ENCODE peak calls at places on chromosomes 6 and 20, in six cellular contexts. One of them, this sample, is unnamed.

GRCh38 chr6:149306967-149307366 is 10.5 kb upstream of the TAB2 start:
- DNase-seq in IMR-90: peak; percentile 32
- DNase-seq in neuronal stem cell: no peak
- DNase-seq in H9: no peak
- DNase-seq in H1: no peak
- DNase-seq in mesendoderm: no peak
- DNase-seq in this sample: peak; percentile 64

GRCh38 chr6:9502991-9503761 is 911.7 kb downstream of the TFAP2A start:
- DNase-seq in IMR-90: peak; percentile 82
- DNase-seq in neuronal stem cell: peak; percentile 17
- DNase-seq in H9: no peak
- DNase-seq in H1: no peak
- DNase-seq in mesendoderm: peak; percentile 58
- DNase-seq in this sample: peak; percentile 70

GRCh38 chr6:33683051-33683571 is 28.4 kb downstream of the UQCC2 start:
- DNase-seq in IMR-90: no peak
- DNase-seq in neuronal stem cell: no peak
- DNase-seq in H9: no peak
- DNase-seq in H1: no peak
- DNase-seq in mesendoderm: no peak
- DNase-seq in this sample: no peak

GRCh38 chr6:144365176-144365710 is 80.1 kb downstream of the UTRN start:
- DNase-seq in IMR-90: peak; percentile 30
- DNase-seq in neuronal stem cell: no peak
- DNase-seq in H9: no peak
- DNase-seq in H1: no peak
- DNase-seq in mesendoderm: no peak
- DNase-seq in this sample: peak; percentile 53

GRCh38 chr6:113654396-113654795 is 202.7 kb upstream of the MARCKS start:
- DNase-seq in IMR-90: peak; percentile 30
- DNase-seq in neuronal stem cell: no peak
- DNase-seq in H9: no peak
- DNase-seq in H1: no peak
- DNase-seq in mesendoderm: no peak
- DNase-seq in this sample: peak; percentile 39

GRCh38 chr6:29637247-29637646 is 4.3 kb upstream of the GABBR1 start:
- DNase-seq in IMR-90: no peak
- DNase-seq in neuronal stem cell: no peak
- DNase-seq in H9: no peak
- DNase-seq in H1: no peak
- DNase-seq in mesendoderm: no peak
- DNase-seq in this sample: no peak

GRCh38 chr6:68636710-68637470 is 1.8 kb downstream of the ADGRB3 start:
- DNase-seq in IMR-90: no peak
- DNase-seq in neuronal stem cell: no peak
- DNase-seq in H9: no peak
- DNase-seq in H1: no peak
- DNase-seq in mesendoderm: no peak
- DNase-seq in this sample: no peak

GRCh38 chr6:89596056-89596455 is 42.5 kb downstream of the LYRM2 start:
- DNase-seq in IMR-90: no peak
- DNase-seq in neuronal stem cell: no peak
- DNase-seq in H9: no peak
- DNase-seq in H1: no peak
- DNase-seq in mesendoderm: no peak
- DNase-seq in this sample: no peak

GRCh38 chr20:38123021-38123587 is 42.0 kb downstream of the TGM2 start:
- DNase-seq in IMR-90: peak; percentile 78
- DNase-seq in neuronal stem cell: no peak
- DNase-seq in H9: no peak
- DNase-seq in H1: peak; percentile 43
- DNase-seq in mesendoderm: peak; percentile 56
- DNase-seq in this sample: peak; percentile 90

GRCh38 chr6:117008618-117009017 is 131.6 kb downstream of the RFX6 start:
- DNase-seq in IMR-90: no peak
- DNase-seq in neuronal stem cell: no peak
- DNase-seq in H9: no peak
- DNase-seq in H1: no peak
- DNase-seq in mesendoderm: no peak
- DNase-seq in this sample: no peak

GRCh38 chr6:45478235-45478634 is 100.5 kb upstream of the SUPT3H start:
- DNase-seq in IMR-90: peak; percentile 79
- DNase-seq in neuronal stem cell: no peak
- DNase-seq in H9: no peak
- DNase-seq in H1: no peak
- DNase-seq in mesendoderm: no peak
- DNase-seq in this sample: peak; percentile 65

GRCh38 chr6:107811591-107812218 is 12.4 kb downstream of the SCML4 start:
- DNase-seq in IMR-90: peak; percentile 21
- DNase-seq in neuronal stem cell: no peak
- DNase-seq in H9: no peak
- DNase-seq in H1: no peak
- DNase-seq in mesendoderm: no peak
- DNase-seq in this sample: peak; percentile 74

GRCh38 chr6:53647437-53648094 is 18.0 kb downstream of the KLHL31 start:
- DNase-seq in IMR-90: no peak
- DNase-seq in neuronal stem cell: no peak
- DNase-seq in H9: no peak
- DNase-seq in H1: no peak
- DNase-seq in mesendoderm: no peak
- DNase-seq in this sample: no peak

GRCh38 chr6:146358341-146359046 is 185.1 kb upstream of the RAB32 start:
- DNase-seq in IMR-90: no peak
- DNase-seq in neuronal stem cell: no peak
- DNase-seq in H9: no peak
- DNase-seq in H1: no peak
- DNase-seq in mesendoderm: peak; percentile 45
- DNase-seq in this sample: peak; percentile 8

DNA sequence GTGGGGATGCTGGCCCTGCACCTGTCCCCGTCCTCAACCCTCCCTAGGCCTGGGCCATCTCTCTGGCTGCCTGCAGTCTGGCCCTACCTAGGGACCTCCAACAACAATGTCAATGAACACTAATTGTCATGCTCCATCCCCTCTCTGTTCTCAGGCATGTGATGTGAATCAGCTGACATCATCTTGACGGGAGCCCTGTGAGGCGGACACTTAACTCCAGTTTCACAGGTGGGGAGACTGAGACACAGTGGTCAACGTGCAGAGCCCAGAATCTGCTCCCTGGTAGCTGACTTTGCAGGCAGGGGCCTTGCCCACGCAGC is 762 bp upstream of the TCEA2 start:
- DNase-seq in IMR-90: no peak
- DNase-seq in neuronal stem cell: no peak
- DNase-seq in H9: no peak
- DNase-seq in H1: no peak
- DNase-seq in mesendoderm: no peak
- DNase-seq in this sample: no peak
- H2BK15ac ChIP-seq in IMR-90: no peak overlapping the region
- H2BK15ac ChIP-seq in neuronal stem cell: no peak overlapping the region
- H2BK15ac ChIP-seq in H9: no peak overlapping the region
- H2BK15ac ChIP-seq in H1: no peak overlapping the region
- H2BK15ac ChIP-seq in mesendoderm: no peak overlapping the region
- H2BK15ac ChIP-seq in this sample: no peak overlapping the region

DNA sequence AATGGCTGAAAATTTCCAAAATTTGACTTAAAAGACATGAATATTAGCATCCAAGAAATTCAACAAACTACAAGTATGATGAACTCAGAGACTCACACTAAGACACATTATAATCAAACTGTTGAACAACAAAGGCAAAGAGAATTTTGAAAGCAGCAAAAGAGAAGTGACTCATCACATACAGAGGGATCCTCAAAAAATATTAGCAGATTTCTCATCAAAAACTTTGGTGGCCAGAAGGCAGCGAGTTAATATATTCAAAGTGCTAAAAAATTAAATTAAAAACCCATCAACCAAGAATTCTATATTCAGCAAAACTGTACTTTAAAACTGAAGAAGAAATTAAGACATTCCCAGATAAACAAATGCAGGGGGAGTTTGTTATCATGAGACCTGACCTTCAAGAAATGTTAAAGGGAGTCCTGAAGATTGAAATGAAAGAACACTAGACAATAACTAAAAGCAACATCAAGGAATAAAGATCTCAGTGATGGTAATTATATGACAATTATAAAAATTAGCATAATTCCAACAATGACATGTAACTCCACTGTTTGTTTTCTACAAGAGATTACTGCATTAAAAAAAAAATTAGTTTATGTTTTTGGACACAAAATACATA is 150.0 kb downstream of the RNASET2 start:
- DNase-seq in IMR-90: no peak
- DNase-seq in neuronal stem cell: no peak
- DNase-seq in H9: no peak
- DNase-seq in H1: no peak
- DNase-seq in mesendoderm: no peak
- DNase-seq in this sample: no peak
- H2BK15ac ChIP-seq in IMR-90: no peak overlapping the region
- H2BK15ac ChIP-seq in neuronal stem cell: no peak overlapping the region
- H2BK15ac ChIP-seq in H9: no peak overlapping the region
- H2BK15ac ChIP-seq in H1: no peak overlapping the region
- H2BK15ac ChIP-seq in mesendoderm: no peak overlapping the region
- H2BK15ac ChIP-seq in this sample: no peak overlapping the region

GRCh38 chr20:16219182-16219581 is 354.1 kb downstream of the KIF16B start:
- DNase-seq in IMR-90: no peak
- DNase-seq in neuronal stem cell: no peak
- DNase-seq in H9: no peak
- DNase-seq in H1: no peak
- DNase-seq in mesendoderm: no peak
- DNase-seq in this sample: no peak

GRCh38 chr20:16215056-16215455 is 358.2 kb downstream of the KIF16B start:
- DNase-seq in IMR-90: no peak
- DNase-seq in neuronal stem cell: no peak
- DNase-seq in H9: no peak
- DNase-seq in H1: no peak
- DNase-seq in mesendoderm: no peak
- DNase-seq in this sample: no peak

GRCh38 chr20:16222859-16223411 is 350.3 kb downstream of the KIF16B start:
- DNase-seq in IMR-90: no peak
- DNase-seq in neuronal stem cell: no peak
- DNase-seq in H9: no peak
- DNase-seq in H1: no peak
- DNase-seq in mesendoderm: no peak
- DNase-seq in this sample: no peak

GRCh38 chr20:16216227-16217210 is 356.7 kb downstream of the KIF16B start:
- DNase-seq in IMR-90: no peak
- DNase-seq in neuronal stem cell: no peak
- DNase-seq in H9: no peak
- DNase-seq in H1: no peak
- DNase-seq in mesendoderm: no peak
- DNase-seq in this sample: no peak

GRCh38 chr20:16220826-16221225 is 352.4 kb downstream of the KIF16B start:
- DNase-seq in IMR-90: no peak
- DNase-seq in neuronal stem cell: no peak
- DNase-seq in H9: no peak
- DNase-seq in H1: no peak
- DNase-seq in mesendoderm: no peak
- DNase-seq in this sample: no peak
- H2BK15ac ChIP-seq in IMR-90: no peak overlapping the region
- H2BK15ac ChIP-seq in neuronal stem cell: no peak overlapping the region
- H2BK15ac ChIP-seq in H9: no peak overlapping the region
- H2BK15ac ChIP-seq in H1: no peak overlapping the region
- H2BK15ac ChIP-seq in mesendoderm: no peak overlapping the region
- H2BK15ac ChIP-seq in this sample: no peak overlapping the region

DNA sequence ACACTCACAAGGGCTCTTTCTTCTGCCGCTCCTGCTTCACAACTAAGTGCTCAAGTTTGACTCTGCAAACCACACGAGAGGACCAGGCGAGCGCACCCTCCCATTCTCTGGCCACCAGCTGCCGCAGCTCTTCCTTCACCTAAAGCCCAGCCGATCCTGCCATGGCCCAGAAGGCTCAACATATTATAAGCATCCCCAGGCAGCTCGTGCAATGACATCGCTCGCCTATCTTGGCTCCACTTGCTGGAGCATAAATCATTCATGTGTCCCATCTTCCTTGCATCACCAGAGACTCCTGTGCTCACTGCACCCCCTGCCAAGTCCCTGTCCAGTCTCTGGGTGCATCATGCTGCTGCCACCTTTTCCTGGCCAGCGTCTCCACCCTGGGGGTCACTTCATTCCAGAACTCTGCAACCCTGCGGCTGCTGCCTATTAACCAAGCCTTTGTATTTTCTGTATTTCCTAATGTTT is 59.0 kb downstream of the PSMG4 start:
- DNase-seq in IMR-90: peak; percentile 34
- DNase-seq in neuronal stem cell: no peak
- DNase-seq in H9: no peak
- DNase-seq in H1: no peak
- DNase-seq in mesendoderm: no peak
- DNase-seq in this sample: no peak
- H2BK15ac ChIP-seq in IMR-90: no peak overlapping the region
- H2BK15ac ChIP-seq in neuronal stem cell: no peak overlapping the region
- H2BK15ac ChIP-seq in H9: no peak overlapping the region
- H2BK15ac ChIP-seq in H1: no peak overlapping the region
- H2BK15ac ChIP-seq in mesendoderm: no peak overlapping the region
- H2BK15ac ChIP-seq in this sample: no peak overlapping the region

GRCh38 chr20:24502184-24502583 is 32.8 kb downstream of the SYNDIG1 start:
- DNase-seq in IMR-90: peak; percentile 59
- DNase-seq in neuronal stem cell: no peak
- DNase-seq in H9: peak; percentile 10
- DNase-seq in H1: peak; percentile 17
- DNase-seq in mesendoderm: no peak
- DNase-seq in this sample: peak; percentile 16
- H2BK15ac ChIP-seq in IMR-90: no peak overlapping the region
- H2BK15ac ChIP-seq in neuronal stem cell: no peak overlapping the region
- H2BK15ac ChIP-seq in H9: no peak overlapping the region
- H2BK15ac ChIP-seq in H1: no peak overlapping the region
- H2BK15ac ChIP-seq in mesendoderm: no peak overlapping the region
- H2BK15ac ChIP-seq in this sample: no peak overlapping the region

GRCh38 chr20:51419236-51419635 is 123.3 kb downstream of the NFATC2 start:
- DNase-seq in IMR-90: no peak
- DNase-seq in neuronal stem cell: no peak
- DNase-seq in H9: no peak
- DNase-seq in H1: no peak
- DNase-seq in mesendoderm: no peak
- DNase-seq in this sample: no peak
- H2BK15ac ChIP-seq in IMR-90: no peak overlapping the region
- H2BK15ac ChIP-seq in neuronal stem cell: no peak overlapping the region
- H2BK15ac ChIP-seq in H9: no peak overlapping the region
- H2BK15ac ChIP-seq in H1: no peak overlapping the region
- H2BK15ac ChIP-seq in mesendoderm: no peak overlapping the region
- H2BK15ac ChIP-seq in this sample: no peak overlapping the region

GRCh38 chr20:53084408-53084997 is 112.3 kb downstream of the TSHZ2 start:
- DNase-seq in IMR-90: no peak
- DNase-seq in neuronal stem cell: no peak
- DNase-seq in H9: no peak
- DNase-seq in H1: no peak
- DNase-seq in mesendoderm: no peak
- DNase-seq in this sample: no peak
- H2BK15ac ChIP-seq in IMR-90: no peak overlapping the region
- H2BK15ac ChIP-seq in neuronal stem cell: no peak overlapping the region
- H2BK15ac ChIP-seq in H9: no peak overlapping the region
- H2BK15ac ChIP-seq in H1: no peak overlapping the region
- H2BK15ac ChIP-seq in mesendoderm: no peak overlapping the region
- H2BK15ac ChIP-seq in this sample: no peak overlapping the region

GRCh38 chr20:45695496-45695895 is 6.3 kb upstream of the WFDC13 start:
- DNase-seq in IMR-90: no peak
- DNase-seq in neuronal stem cell: no peak
- DNase-seq in H9: no peak
- DNase-seq in H1: no peak
- DNase-seq in mesendoderm: no peak
- DNase-seq in this sample: no peak
- H2BK15ac ChIP-seq in IMR-90: no peak overlapping the region
- H2BK15ac ChIP-seq in neuronal stem cell: no peak overlapping the region
- H2BK15ac ChIP-seq in H9: no peak overlapping the region
- H2BK15ac ChIP-seq in H1: no peak overlapping the region
- H2BK15ac ChIP-seq in mesendoderm: no peak overlapping the region
- H2BK15ac ChIP-seq in this sample: no peak overlapping the region

GRCh38 chr20:5061209-5061608 is 58.5 kb downstream of the PCNA start:
- DNase-seq in IMR-90: peak; percentile 48
- DNase-seq in neuronal stem cell: no peak
- DNase-seq in H9: peak; percentile 52
- DNase-seq in H1: no peak
- DNase-seq in mesendoderm: peak; percentile 96
- DNase-seq in this sample: no peak
- H2BK15ac ChIP-seq in IMR-90: peak overlapping the region; percentile 39
- H2BK15ac ChIP-seq in neuronal stem cell: no peak overlapping the region
- H2BK15ac ChIP-seq in H9: no peak overlapping the region
- H2BK15ac ChIP-seq in H1: no peak overlapping the region
- H2BK15ac ChIP-seq in mesendoderm: no peak overlapping the region
- H2BK15ac ChIP-seq in this sample: no peak overlapping the region